ENCODE peak calls at places on chromosomes 3 and 15, in four cellular contexts. C is NCI-H2029 treated with DMSO at 0.1 percent for 48 hours, M is GM18507, W is breast epithelium. I is an unnamed sample.

GRCh38 chr3:114899186-114899931 is 247.7 kb downstream of the ZBTB20 start:
- DNase-seq in W (peak; percentile 24), C (peak; percentile 96), M (no peak), I (peak; percentile 79)

GRCh38 chr15:64894395-64895056 is 17.2 kb upstream of the ANKDD1A start:
- DNase-seq in W (no peak), M (no peak), C (no peak), I (peak; percentile 6)

GRCh38 chr15:26889298-26889898 is 22.5 kb downstream of the GABRA5 start:
- DNase-seq in W (peak; percentile 30), M (no peak), C (peak; percentile 20), I (peak; percentile 72)

GRCh38 chr3:107235193-107235922 is 141.9 kb upstream of the CCDC54 start:
- DNase-seq in C (no peak), W (no peak), M (no peak), I (no peak)

GRCh38 chr3:38542401-38543298 is 46.5 kb downstream of the EXOG start:
- DNase-seq in M (no peak), C (no peak), W (no peak), I (no peak)

GRCh38 chr3:155282416-155283091 is 10.9 kb downstream of the STRIT1 start:
- DNase-seq in M (no peak), C (no peak), W (no peak), I (peak; percentile 24)

GRCh38 chr3:48180021-48180420 is 8.2 kb downstream of the CDC25A start:
- DNase-seq in M (no peak), W (no peak), C (no peak), I (no peak)

GRCh38 chr3:66439666-66440344 is 61.0 kb downstream of the LRIG1 start:
- DNase-seq in M (no peak), W (no peak), C (no peak), I (peak; percentile 37)

GRCh38 chr15:72285927-72286516 is 13.7 kb upstream of the PARP6 start:
- DNase-seq in W (no peak), C (no peak), M (peak; percentile 18), I (peak; percentile 3)

GRCh38 chr3:189227249-189227648 is 55.5 kb downstream of the TPRG1 start:
- DNase-seq in W (no peak), C (no peak), M (no peak), I (no peak)

GRCh38 chr15:48954538-48954937 is 9.2 kb downstream of the SHC4 start:
- DNase-seq in W (no peak), C (no peak), M (no peak), I (no peak)

GRCh38 chr3:18556503-18556902 is 131.4 kb upstream of the SATB1 start:
- DNase-seq in M (no peak), C (no peak), W (no peak), I (no peak)

GRCh38 chr3:150682819-150683218 is 20.9 kb downstream of the ERICH6 start:
- DNase-seq in W (no peak), C (no peak), M (no peak), I (no peak)

GRCh38 chr15:42608110-42608531 is 32.7 kb downstream of the STARD9 start:
- DNase-seq in C (no peak), W (no peak), M (no peak), I (no peak)

GRCh38 chr15:75104804-75105557 is 81.6 kb downstream of the PPCDC start:
- DNase-seq in C (peak; percentile 36), M (no peak), W (peak; percentile 60), I (no peak)

GRCh38 chr15:58777107-58777506 is 6.0 kb downstream of the MINDY2 start:
- DNase-seq in M (peak; percentile 26), C (no peak), W (no peak), I (no peak)

GRCh38 chr3:73351423-73352071 is 273.2 kb downstream of the PDZRN3 start:
- DNase-seq in M (no peak), W (no peak), C (no peak), I (no peak)

GRCh38 chr3:109545746-109546145 is 208.4 kb upstream of the DPPA4 start:
- DNase-seq in M (no peak), C (no peak), W (no peak), I (no peak)

GRCh38 chr3:179196098-179196497 is 47.9 kb downstream of the PIK3CA start:
- DNase-seq in C (no peak), W (no peak), M (peak; percentile 9), I (no peak)

GRCh38 chr3:123370819-123371218 is 78.1 kb downstream of the ADCY5 start:
- DNase-seq in C (no peak), M (no peak), W (no peak), I (no peak)

GRCh38 chr15:57476533-57476975 is 100.2 kb downstream of the CGNL1 start:
- DNase-seq in C (no peak), M (no peak), W (peak; percentile 33), I (no peak)

GRCh38 chr3:142498397-142499180 is 50.8 kb upstream of the XRN1 start:
- DNase-seq in W (no peak), M (no peak), C (no peak), I (no peak)

GRCh38 chr3:163368168-163368567 is 1710.1 kb downstream of the SI start:
- DNase-seq in C (no peak), W (no peak), M (no peak), I (no peak)

GRCh38 chr15:78088773-78089080 is 3.6 kb upstream of the SH2D7 start:
- DNase-seq in C (no peak), W (no peak), M (no peak), I (no peak)

GRCh38 chr15:55515991-55516776 is 8.2 kb upstream of the DNAAF4 start:
- DNase-seq in C (no peak), W (no peak), M (no peak), I (no peak)

GRCh38 chr3:171944109-171945016 is 95.0 kb upstream of the FNDC3B start:
- DNase-seq in W (no peak), C (no peak), M (no peak), I (no peak)

GRCh38 chr3:33645060-33645841 is 72.8 kb downstream of the CLASP2 start:
- DNase-seq in M (no peak), W (no peak), C (peak; percentile 75), I (peak; percentile 61)

I was measured in NCI-H510A treated with DMSO at 0.1 percent for 48 hours.